ENCODE peak calls at places on chromosomes 2 and 18, in seven cellular contexts. One of them, this sample, is unnamed.

GRCh38 chr18:79645291-79645983 is 34.2 kb upstream of the CTDP1 start:
- DNase-seq in BJ: no peak
- DNase-seq in endothelial cell of umbilical vein: no peak
- DNase-seq in spleen: no peak
- DNase-seq in neural progenitor cell: no peak
- DNase-seq in AG04449: no peak
- DNase-seq in CD4-positive, alpha-beta T cell: no peak
- DNase-seq in this sample: no peak

GRCh38 chr2:221347471-221347870 is 224.6 kb downstream of the EPHA4 start:
- DNase-seq in endothelial cell of umbilical vein: peak
- DNase-seq in spleen: no peak
- DNase-seq in neural progenitor cell: no peak
- DNase-seq in AG04449: no peak
- DNase-seq in BJ: no peak
- DNase-seq in CD4-positive, alpha-beta T cell: no peak
- DNase-seq in this sample: no peak

GRCh38 chr18:60452424-60452823 is 79.8 kb upstream of the MC4R start:
- DNase-seq in BJ: peak
- DNase-seq in CD4-positive, alpha-beta T cell: no peak
- DNase-seq in AG04449: peak
- DNase-seq in endothelial cell of umbilical vein: no peak
- DNase-seq in neural progenitor cell: no peak
- DNase-seq in spleen: no peak
- DNase-seq in this sample: no peak

GRCh38 chr2:60843006-60843405 is 38.4 kb upstream of the REL start:
- DNase-seq in endothelial cell of umbilical vein: no peak
- DNase-seq in spleen: no peak
- DNase-seq in BJ: no peak
- DNase-seq in CD4-positive, alpha-beta T cell: no peak
- DNase-seq in AG04449: no peak
- DNase-seq in neural progenitor cell: no peak
- DNase-seq in this sample: no peak

GRCh38 chr2:122639176-122639575 is 883.7 kb downstream of the TSN start:
- DNase-seq in BJ: no peak
- DNase-seq in spleen: no peak
- DNase-seq in AG04449: no peak
- DNase-seq in CD4-positive, alpha-beta T cell: no peak
- DNase-seq in neural progenitor cell: no peak
- DNase-seq in endothelial cell of umbilical vein: no peak
- DNase-seq in this sample: no peak

GRCh38 chr2:18949871-18950597 is 360.7 kb upstream of the NT5C1B start:
- DNase-seq in neural progenitor cell: no peak
- DNase-seq in BJ: peak
- DNase-seq in CD4-positive, alpha-beta T cell: no peak
- DNase-seq in spleen: no peak
- DNase-seq in AG04449: peak
- DNase-seq in endothelial cell of umbilical vein: no peak
- DNase-seq in this sample: no peak

GRCh38 chr2:167292430-167293171 is 404.3 kb downstream of the XIRP2 start:
- DNase-seq in AG04449: peak
- DNase-seq in neural progenitor cell: peak
- DNase-seq in endothelial cell of umbilical vein: peak
- DNase-seq in CD4-positive, alpha-beta T cell: peak
- DNase-seq in BJ: peak
- DNase-seq in spleen: peak
- DNase-seq in this sample: peak

GRCh38 chr2:171042253-171042969 is 113.4 kb downstream of the GORASP2 start:
- DNase-seq in AG04449: no peak
- DNase-seq in spleen: no peak
- DNase-seq in endothelial cell of umbilical vein: peak
- DNase-seq in neural progenitor cell: no peak
- DNase-seq in CD4-positive, alpha-beta T cell: no peak
- DNase-seq in BJ: no peak
- DNase-seq in this sample: no peak

GRCh38 chr2:38122344-38122743 is 46.4 kb upstream of the CYP1B1 start:
- DNase-seq in BJ: no peak
- DNase-seq in AG04449: no peak
- DNase-seq in endothelial cell of umbilical vein: no peak
- DNase-seq in neural progenitor cell: no peak
- DNase-seq in spleen: no peak
- DNase-seq in CD4-positive, alpha-beta T cell: no peak
- DNase-seq in this sample: no peak

GRCh38 chr2:121069434-121069969 is 215.5 kb downstream of the TFCP2L1 start:
- DNase-seq in CD4-positive, alpha-beta T cell: no peak
- DNase-seq in endothelial cell of umbilical vein: no peak
- DNase-seq in spleen: no peak
- DNase-seq in neural progenitor cell: no peak
- DNase-seq in AG04449: no peak
- DNase-seq in BJ: no peak
- DNase-seq in this sample: no peak

GRCh38 chr2:136117909-136118818 is at the start of gene CXCR4:
- DNase-seq in BJ: no peak
- DNase-seq in CD4-positive, alpha-beta T cell: peak
- DNase-seq in neural progenitor cell: peak
- DNase-seq in endothelial cell of umbilical vein: peak
- DNase-seq in spleen: peak
- DNase-seq in AG04449: no peak
- DNase-seq in this sample: peak

GRCh38 chr2:113273031-113273551 is 5.6 kb downstream of the PAX8 start:
- DNase-seq in AG04449: no peak
- DNase-seq in CD4-positive, alpha-beta T cell: no peak
- DNase-seq in spleen: no peak
- DNase-seq in neural progenitor cell: peak
- DNase-seq in endothelial cell of umbilical vein: no peak
- DNase-seq in BJ: no peak
- DNase-seq in this sample: peak

GRCh38 chr2:108594132-108594981 is 60.1 kb downstream of the LIMS1 start:
- DNase-seq in endothelial cell of umbilical vein: peak
- DNase-seq in spleen: no peak
- DNase-seq in CD4-positive, alpha-beta T cell: no peak
- DNase-seq in neural progenitor cell: no peak
- DNase-seq in AG04449: peak
- DNase-seq in BJ: peak
- DNase-seq in this sample: peak

GRCh38 chr18:79513381-79514081 is 117.8 kb downstream of the NFATC1 start:
- DNase-seq in neural progenitor cell: no peak
- DNase-seq in spleen: peak
- DNase-seq in CD4-positive, alpha-beta T cell: no peak
- DNase-seq in endothelial cell of umbilical vein: no peak
- DNase-seq in BJ: no peak
- DNase-seq in AG04449: no peak
- DNase-seq in this sample: no peak

GRCh38 chr18:46395795-46396194 is 261.2 kb downstream of the LOXHD1 start:
- DNase-seq in spleen: no peak
- DNase-seq in neural progenitor cell: no peak
- DNase-seq in endothelial cell of umbilical vein: no peak
- DNase-seq in CD4-positive, alpha-beta T cell: no peak
- DNase-seq in BJ: no peak
- DNase-seq in AG04449: no peak
- DNase-seq in this sample: no peak

GRCh38 chr2:39839261-39839848 is 60.3 kb upstream of the THUMPD2 start:
- DNase-seq in spleen: no peak
- DNase-seq in neural progenitor cell: no peak
- DNase-seq in BJ: no peak
- DNase-seq in CD4-positive, alpha-beta T cell: no peak
- DNase-seq in AG04449: no peak
- DNase-seq in endothelial cell of umbilical vein: no peak
- DNase-seq in this sample: no peak

GRCh38 chr2:158482594-158482993 is 25.8 kb downstream of the PKP4 start:
- DNase-seq in neural progenitor cell: no peak
- DNase-seq in BJ: no peak
- DNase-seq in spleen: no peak
- DNase-seq in AG04449: no peak
- DNase-seq in endothelial cell of umbilical vein: no peak
- DNase-seq in CD4-positive, alpha-beta T cell: no peak
- DNase-seq in this sample: no peak

GRCh38 chr2:239765076-239765845 is 259.9 kb downstream of the NDUFA10 start:
- DNase-seq in neural progenitor cell: no peak
- DNase-seq in spleen: peak
- DNase-seq in BJ: no peak
- DNase-seq in CD4-positive, alpha-beta T cell: no peak
- DNase-seq in AG04449: no peak
- DNase-seq in endothelial cell of umbilical vein: no peak
- DNase-seq in this sample: no peak

GRCh38 chr18:34222025-34222395 is 2.7 kb downstream of the NOL4 start:
- DNase-seq in endothelial cell of umbilical vein: peak
- DNase-seq in spleen: peak
- DNase-seq in AG04449: no peak
- DNase-seq in BJ: no peak
- DNase-seq in CD4-positive, alpha-beta T cell: no peak
- DNase-seq in neural progenitor cell: peak
- DNase-seq in this sample: no peak

GRCh38 chr2:100290718-100291151 is 31.6 kb downstream of the LONRF2 start:
- DNase-seq in BJ: no peak
- DNase-seq in endothelial cell of umbilical vein: no peak
- DNase-seq in AG04449: no peak
- DNase-seq in neural progenitor cell: no peak
- DNase-seq in spleen: no peak
- DNase-seq in CD4-positive, alpha-beta T cell: no peak
- DNase-seq in this sample: no peak

GRCh38 chr2:145906356-145906755 is 1386.4 kb upstream of the ZEB2 start:
- DNase-seq in AG04449: no peak
- DNase-seq in neural progenitor cell: no peak
- DNase-seq in BJ: no peak
- DNase-seq in CD4-positive, alpha-beta T cell: no peak
- DNase-seq in spleen: no peak
- DNase-seq in endothelial cell of umbilical vein: peak
- DNase-seq in this sample: no peak

GRCh38 chr2:112001136-112001764 is 53.8 kb upstream of the TMEM87B start:
- DNase-seq in CD4-positive, alpha-beta T cell: no peak
- DNase-seq in endothelial cell of umbilical vein: peak
- DNase-seq in BJ: no peak
- DNase-seq in neural progenitor cell: no peak
- DNase-seq in spleen: no peak
- DNase-seq in AG04449: no peak
- DNase-seq in this sample: no peak

GRCh38 chr2:70964596-70965386 is 13.6 kb upstream of the ANKRD53 start:
- DNase-seq in spleen: peak
- DNase-seq in BJ: no peak
- DNase-seq in endothelial cell of umbilical vein: peak
- DNase-seq in AG04449: no peak
- DNase-seq in CD4-positive, alpha-beta T cell: peak
- DNase-seq in neural progenitor cell: peak
- DNase-seq in this sample: peak

GRCh38 chr2:45879406-45879805 is 227.9 kb downstream of the PRKCE start:
- DNase-seq in endothelial cell of umbilical vein: no peak
- DNase-seq in AG04449: no peak
- DNase-seq in BJ: no peak
- DNase-seq in neural progenitor cell: no peak
- DNase-seq in CD4-positive, alpha-beta T cell: no peak
- DNase-seq in spleen: no peak
- DNase-seq in this sample: no peak

GRCh38 chr2:46094689-46095088 is 202.5 kb upstream of the EPAS1 start:
- DNase-seq in CD4-positive, alpha-beta T cell: no peak
- DNase-seq in endothelial cell of umbilical vein: no peak
- DNase-seq in AG04449: no peak
- DNase-seq in spleen: no peak
- DNase-seq in BJ: no peak
- DNase-seq in neural progenitor cell: no peak
- DNase-seq in this sample: no peak

GRCh38 chr2:208807756-208808155 is 401.2 kb downstream of the PTH2R start:
- DNase-seq in neural progenitor cell: no peak
- DNase-seq in spleen: no peak
- DNase-seq in BJ: no peak
- DNase-seq in endothelial cell of umbilical vein: no peak
- DNase-seq in CD4-positive, alpha-beta T cell: no peak
- DNase-seq in AG04449: no peak
- DNase-seq in this sample: no peak

GRCh38 chr2:3493610-3493997 is 25.7 kb downstream of the ADI1 start:
- DNase-seq in AG04449: no peak
- DNase-seq in BJ: no peak
- DNase-seq in CD4-positive, alpha-beta T cell: no peak
- DNase-seq in spleen: no peak
- DNase-seq in neural progenitor cell: peak
- DNase-seq in endothelial cell of umbilical vein: peak
- DNase-seq in this sample: no peak

GRCh38 chr2:223654384-223654915 is 52.3 kb upstream of the SCG2 start:
- DNase-seq in AG04449: peak
- DNase-seq in CD4-positive, alpha-beta T cell: no peak
- DNase-seq in neural progenitor cell: no peak
- DNase-seq in spleen: no peak
- DNase-seq in BJ: no peak
- DNase-seq in endothelial cell of umbilical vein: no peak
- DNase-seq in this sample: no peak

GRCh38 chr2:9045595-9045994 is 42.1 kb upstream of the MBOAT2 start:
- DNase-seq in BJ: no peak
- DNase-seq in AG04449: no peak
- DNase-seq in spleen: no peak
- DNase-seq in CD4-positive, alpha-beta T cell: no peak
- DNase-seq in neural progenitor cell: no peak
- DNase-seq in endothelial cell of umbilical vein: no peak
- DNase-seq in this sample: no peak
- TF ChIP-seq CTCF in BJ: no peak
- TF ChIP-seq CTCF in AG04449: no peak
- TF ChIP-seq CTCF in spleen: no peak
- TF ChIP-seq CTCF in CD4-positive, alpha-beta T cell: no peak
- TF ChIP-seq CTCF in neural progenitor cell: no peak
- TF ChIP-seq CTCF in endothelial cell of umbilical vein: no peak
- TF ChIP-seq CTCF in this sample: no peak

GRCh38 chr2:6730003-6730402 is 135.7 kb downstream of the CMPK2 start:
- DNase-seq in neural progenitor cell: no peak
- DNase-seq in CD4-positive, alpha-beta T cell: no peak
- DNase-seq in BJ: no peak
- DNase-seq in AG04449: no peak
- DNase-seq in endothelial cell of umbilical vein: no peak
- DNase-seq in spleen: no peak
- DNase-seq in this sample: no peak
- TF ChIP-seq CTCF in neural progenitor cell: no peak
- TF ChIP-seq CTCF in CD4-positive, alpha-beta T cell: no peak
- TF ChIP-seq CTCF in BJ: no peak
- TF ChIP-seq CTCF in AG04449: no peak
- TF ChIP-seq CTCF in endothelial cell of umbilical vein: no peak
- TF ChIP-seq CTCF in spleen: no peak
- TF ChIP-seq CTCF in this sample: no peak

GRCh38 chr2:106041150-106041549 is 153.0 kb downstream of the UXS1 start:
- DNase-seq in CD4-positive, alpha-beta T cell: no peak
- DNase-seq in endothelial cell of umbilical vein: no peak
- DNase-seq in AG04449: no peak
- DNase-seq in spleen: no peak
- DNase-seq in BJ: no peak
- DNase-seq in neural progenitor cell: no peak
- DNase-seq in this sample: no peak
- TF ChIP-seq CTCF in CD4-positive, alpha-beta T cell: no peak
- TF ChIP-seq CTCF in endothelial cell of umbilical vein: no peak
- TF ChIP-seq CTCF in AG04449: no peak
- TF ChIP-seq CTCF in spleen: no peak
- TF ChIP-seq CTCF in BJ: no peak
- TF ChIP-seq CTCF in neural progenitor cell: no peak
- TF ChIP-seq CTCF in this sample: no peak

GRCh38 chr2:20447437-20448245 is 767 bp downstream of the RHOB start:
- DNase-seq in spleen: peak
- DNase-seq in neural progenitor cell: peak
- DNase-seq in endothelial cell of umbilical vein: peak
- DNase-seq in CD4-positive, alpha-beta T cell: no peak
- DNase-seq in AG04449: no peak
- DNase-seq in BJ: no peak
- DNase-seq in this sample: peak
- TF ChIP-seq CTCF in spleen: no peak
- TF ChIP-seq CTCF in neural progenitor cell: no peak
- TF ChIP-seq CTCF in endothelial cell of umbilical vein: no peak
- TF ChIP-seq CTCF in CD4-positive, alpha-beta T cell: no peak
- TF ChIP-seq CTCF in AG04449: peak
- TF ChIP-seq CTCF in BJ: no peak
- TF ChIP-seq CTCF in this sample: no peak

GRCh38 chr18:2917255-2918047 is 70.6 kb downstream of the EMILIN2 start:
- DNase-seq in BJ: no peak
- DNase-seq in neural progenitor cell: peak
- DNase-seq in endothelial cell of umbilical vein: peak
- DNase-seq in CD4-positive, alpha-beta T cell: no peak
- DNase-seq in AG04449: no peak
- DNase-seq in spleen: no peak
- DNase-seq in this sample: no peak
- TF ChIP-seq CTCF in BJ: no peak
- TF ChIP-seq CTCF in neural progenitor cell: no peak
- TF ChIP-seq CTCF in endothelial cell of umbilical vein: no peak
- TF ChIP-seq CTCF in CD4-positive, alpha-beta T cell: no peak
- TF ChIP-seq CTCF in AG04449: no peak
- TF ChIP-seq CTCF in spleen: no peak
- TF ChIP-seq CTCF in this sample: no peak